ENCODE peak calls at places on chromosomes 3 and 15, in nine cellular contexts. H is IMR-90; D is fibroblast of lung; O is adrenal gland; T is mammary epithelial cell; Q is tibial artery; K is cardiac muscle cell; Y is CD8-positive, alpha-beta T cell; E is transverse colon. G is an unnamed sample.

GRCh38 chr3:152957488-152957887 is 122.6 kb downstream of the P2RY1 start:
- DNase-seq in H (no peak), D (no peak), O (no peak), T (no peak), Q (no peak), K (no peak), Y (no peak), E (no peak), G (no peak)

GRCh38 chr15:44667039-44667360 is 3.5 kb upstream of the SPG11 start:
- DNase-seq in H (no peak), D (no peak), O (no peak), T (no peak), Q (no peak), K (no peak), Y (no peak), E (no peak), G (no peak)

GRCh38 chr3:147049305-147049704 is 357.0 kb downstream of the ZIC4 start:
- DNase-seq in H (no peak), D (no peak), O (no peak), T (no peak), Q (no peak), K (no peak), Y (no peak), E (no peak), G (no peak)

GRCh38 chr15:28963711-28964081 is 77.9 kb downstream of the APBA2 start:
- DNase-seq in H (no peak), D (no peak), O (no peak), T (no peak), Q (no peak), K (no peak), Y (no peak), E (no peak), G (no peak)

GRCh38 chr15:101481381-101481705 is 8.2 kb downstream of the PCSK6 start:
- DNase-seq in H (no peak), D (no peak), O (no peak), T (no peak), Q (no peak), K (no peak), Y (no peak), E (no peak), G (no peak)

GRCh38 chr3:16534914-16535301 is 21.4 kb upstream of the RFTN1 start:
- DNase-seq in H (no peak), D (no peak), O (no peak), T (no peak), Q (no peak), K (no peak), Y (no peak), E (no peak), G (no peak)

GRCh38 chr3:66068255-66068654 is 29.5 kb upstream of the MAGI1 start:
- DNase-seq in H (no peak), D (no peak), O (no peak), T (no peak), Q (no peak), K (no peak), Y (no peak), E (no peak), G (no peak)

GRCh38 chr15:65633752-65634151 is 12.0 kb downstream of the SLC24A1 start:
- DNase-seq in H (no peak), D (no peak), O (no peak), T (no peak), Q (no peak), K (peak), Y (no peak), E (no peak), G (no peak)

GRCh38 chr3:158732856-158733200 is 571 bp upstream of the RARRES1 start:
- DNase-seq in H (no peak), D (no peak), O (no peak), T (no peak), Q (no peak), K (no peak), Y (no peak), E (no peak), G (no peak)

DNA sequence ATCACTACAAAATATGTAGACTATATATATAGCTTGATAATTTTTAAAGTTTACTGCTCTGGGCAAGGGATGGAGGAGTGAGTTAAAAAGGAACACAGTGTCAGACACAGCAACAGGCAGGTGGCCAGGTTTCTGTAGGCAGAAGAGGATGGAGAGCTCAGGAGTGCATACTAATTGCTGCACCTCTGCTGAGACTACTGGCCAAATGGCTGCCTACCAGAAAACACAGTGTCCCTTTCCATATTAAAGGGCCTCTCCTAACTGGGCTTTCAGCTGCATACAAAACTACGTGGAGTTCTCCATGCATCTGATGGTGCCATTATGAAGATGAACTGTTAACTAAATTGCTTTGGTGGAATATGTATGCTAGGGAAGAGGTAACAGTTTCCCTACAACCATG is 1.8 kb downstream of the ATP13A4 start:
- DNase-seq in H (no peak), D (no peak), O (no peak), T (no peak), Q (no peak), K (no peak), Y (no peak), E (no peak), G (no peak)
- H3K4me3 ChIP-seq in H (no peak), D (no peak), O (no peak), T (no peak), Q (no peak), K (no peak), Y (no peak), E (no peak), G (no peak)

DNA sequence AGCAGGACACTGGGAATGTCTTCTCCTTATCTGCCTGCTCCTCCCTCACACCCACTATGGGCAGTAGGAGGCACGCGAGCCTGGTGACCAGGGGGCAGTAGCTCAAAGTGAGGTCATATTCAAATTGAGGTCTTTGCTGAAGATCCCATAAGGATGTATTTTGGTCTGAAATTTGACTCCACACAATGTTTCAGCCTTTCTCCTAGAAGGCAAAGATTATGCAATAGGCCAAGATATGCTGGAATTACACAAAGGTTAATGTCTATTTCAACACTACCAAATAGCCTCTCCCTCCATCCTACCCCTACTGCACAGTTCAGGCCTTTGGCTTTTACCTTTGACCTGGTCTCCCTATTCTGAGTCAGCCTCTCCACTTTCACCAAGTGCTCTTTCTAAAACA is 203.0 kb downstream of the TIGIT start:
- DNase-seq in H (peak), D (peak), O (peak), T (no peak), Q (no peak), K (no peak), Y (no peak), E (no peak), G (peak)
- TF ChIP-seq CTCF in H (no peak), D (no peak), O (no peak), T (no peak), Q (no peak), K (peak), Y (no peak), E (no peak), G (peak)

GRCh38 chr3:1375145-1375544 is 282.3 kb downstream of the CNTN6 start:
- DNase-seq in H (no peak), D (no peak), O (no peak), T (no peak), Q (no peak), K (no peak), Y (no peak), E (no peak), G (no peak)

GRCh38 chr3:1381647-1382036 is 288.8 kb downstream of the CNTN6 start:
- DNase-seq in H (no peak), D (no peak), O (no peak), T (no peak), Q (no peak), K (no peak), Y (no peak), E (no peak), G (no peak)

DNA sequence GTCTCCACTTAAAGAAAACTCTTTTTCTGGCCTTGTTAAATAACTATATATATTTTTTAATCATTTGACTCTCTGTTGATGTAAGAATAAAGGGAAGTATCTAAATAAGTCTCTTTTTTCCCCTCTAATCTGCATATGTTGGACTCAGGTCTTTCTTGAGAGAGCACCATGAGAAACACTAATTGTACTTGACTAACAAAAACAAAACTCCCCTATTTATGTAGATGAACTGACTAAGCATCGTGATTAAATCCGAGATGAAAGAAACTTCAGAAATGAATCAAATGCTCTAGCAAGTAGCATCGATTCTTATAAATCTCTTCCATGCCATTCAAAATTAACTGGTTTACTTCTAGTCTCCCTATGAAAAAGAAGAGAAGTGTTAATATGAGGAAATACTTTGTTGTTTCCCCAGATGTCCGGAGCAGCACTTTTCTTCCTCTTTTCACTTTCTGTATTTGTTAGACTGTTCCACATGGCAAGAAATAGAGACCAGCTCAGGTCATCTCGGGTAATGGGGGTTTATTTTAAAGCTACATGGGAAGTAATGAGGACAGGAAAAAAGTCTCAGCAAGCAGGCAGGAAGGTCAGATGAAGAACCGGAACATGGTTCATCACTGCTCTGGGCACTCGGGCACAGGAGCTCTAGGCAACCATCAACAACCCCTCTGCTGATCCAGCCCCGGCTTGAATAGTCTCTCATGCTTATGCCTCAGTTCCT is 288.3 kb downstream of the CNTN6 start:
- DNase-seq in H (no peak), D (no peak), O (no peak), T (no peak), Q (no peak), K (no peak), Y (no peak), E (no peak), G (no peak)
- H3K4me3 ChIP-seq in H (no peak), D (no peak), O (no peak), T (no peak), Q (no peak), K (no peak), Y (no peak), E (no peak), G (no peak)

GRCh38 chr3:67593761-67594234 is 60.6 kb downstream of the SUCLG2 start:
- DNase-seq in H (peak), D (peak), O (no peak), T (peak), Q (no peak), K (no peak), Y (no peak), E (no peak), G (peak)
- TF ChIP-seq CTCF in H (peak), D (no peak), O (no peak), T (peak), Q (no peak), K (peak), Y (no peak), E (no peak), G (peak)

GRCh38 chr15:79973445-79974180 is 2.6 kb upstream of the BCL2A1 start:
- DNase-seq in H (no peak), D (no peak), O (no peak), T (no peak), Q (no peak), K (no peak), Y (no peak), E (no peak), G (no peak)

GRCh38 chr15:79972861-79973260 is 1.9 kb upstream of the BCL2A1 start:
- DNase-seq in H (no peak), D (no peak), O (no peak), T (no peak), Q (no peak), K (no peak), Y (no peak), E (no peak), G (no peak)

GRCh38 chr15:79969175-79969574 is 1.8 kb downstream of the BCL2A1 start:
- DNase-seq in H (no peak), D (no peak), O (no peak), T (no peak), Q (no peak), K (no peak), Y (no peak), E (no peak), G (no peak)

GRCh38 chr15:79967331-79968182 is 3.4 kb downstream of the BCL2A1 start:
- DNase-seq in H (no peak), D (peak), O (no peak), T (no peak), Q (no peak), K (no peak), Y (no peak), E (no peak), G (no peak)

GRCh38 chr15:79970921-79971434 is at the start of gene BCL2A1:
- DNase-seq in H (peak), D (peak), O (no peak), T (peak), Q (no peak), K (no peak), Y (no peak), E (peak), G (peak)
- H3K4me3 ChIP-seq in H (peak), D (peak), O (no peak), T (no peak), Q (no peak), K (no peak), Y (peak), E (peak), G (peak)

DNA sequence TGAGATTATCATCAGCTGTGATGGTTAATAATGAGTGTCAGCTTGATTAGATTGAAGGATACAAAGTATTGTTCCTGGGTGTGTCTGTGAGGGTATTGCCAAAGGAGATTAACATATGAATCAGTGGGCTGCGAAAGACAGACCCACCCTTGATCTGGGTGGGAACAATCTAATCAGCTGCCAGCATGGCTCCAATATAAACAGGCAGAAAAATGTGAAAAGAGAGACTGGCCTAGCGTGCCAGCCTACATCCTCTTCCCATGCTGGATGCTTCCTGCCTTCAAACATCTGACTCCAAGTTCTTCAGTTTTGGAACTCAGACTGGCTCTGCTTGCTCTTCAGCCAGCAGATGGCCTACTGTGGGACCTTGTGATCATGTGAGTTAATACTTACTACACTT is 869.5 kb downstream of the SI start:
- DNase-seq in H (no peak), D (no peak), O (no peak), T (no peak), Q (no peak), K (no peak), Y (no peak), E (no peak), G (no peak)
- TF ChIP-seq CTCF in H (no peak), D (no peak), O (no peak), T (no peak), Q (no peak), K (no peak), Y (no peak), E (no peak), G (no peak)

DNA sequence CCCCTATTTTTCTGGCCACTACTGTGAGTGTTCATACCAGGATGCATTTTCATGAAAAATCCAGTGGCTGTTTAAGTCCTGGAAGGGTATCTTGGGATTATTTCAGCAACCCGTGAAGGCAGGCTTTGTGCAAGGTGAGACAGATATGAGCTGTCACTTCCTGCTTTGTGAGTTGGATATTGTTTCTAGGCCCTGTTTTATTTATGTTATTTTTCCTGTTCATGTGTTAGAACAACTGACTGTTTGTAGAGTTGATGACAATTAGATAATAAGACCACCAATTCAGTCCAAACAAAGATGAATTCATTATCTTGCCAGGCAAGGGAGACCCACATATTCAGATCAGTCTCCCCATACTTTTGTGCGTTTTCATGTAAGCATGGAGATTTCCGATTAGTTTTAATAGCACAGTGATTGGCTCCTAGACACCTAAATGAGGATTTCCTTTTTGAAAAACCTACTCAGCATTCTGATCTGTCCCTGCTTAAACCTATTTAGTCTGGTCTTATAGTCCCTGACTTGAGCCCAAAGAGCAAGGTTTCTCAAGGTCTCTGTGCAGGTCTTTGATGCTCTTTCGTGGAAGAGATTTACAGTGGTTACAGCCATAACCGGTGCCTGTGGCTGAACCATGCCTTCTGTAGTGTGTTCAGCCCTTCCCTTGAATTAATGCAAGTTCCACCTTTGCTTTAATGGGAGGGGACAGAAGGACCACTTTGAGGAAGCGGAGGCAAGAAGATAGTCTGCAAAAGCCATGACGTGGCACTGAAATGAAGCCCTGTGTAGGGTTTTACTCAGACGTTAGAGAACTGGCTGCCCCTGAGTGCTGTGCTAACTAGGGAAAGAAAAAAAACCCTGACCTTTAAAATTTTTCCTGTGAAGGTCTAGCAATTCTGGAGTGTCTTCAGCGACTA is 42.8 kb downstream of the ZBTB38 start:
- DNase-seq in H (peak), D (peak), O (peak), T (peak), Q (no peak), K (no peak), Y (no peak), E (peak), G (peak)
- H3K4me3 ChIP-seq in H (no peak), D (no peak), O (no peak), T (no peak), Q (no peak), K (no peak), Y (peak), E (peak), G (no peak)

GRCh38 chr3:128482857-128483656 is 9.9 kb downstream of the GATA2 start:
- DNase-seq in H (peak), D (peak), O (peak), T (peak), Q (no peak), K (no peak), Y (no peak), E (no peak), G (peak)
- TF ChIP-seq CTCF in H (peak), D (no peak), O (no peak), T (no peak), Q (no peak), K (peak), Y (no peak), E (no peak), G (peak)